ENCODE peak calls at places on chromosomes 7 and 10, in four cellular contexts. One of them, this sample, is unnamed.

GRCh38 chr10:86654411-86655172 is at the start of gene OPN4:
- DNase-seq in amniotic stem cell: no peak
- DNase-seq in H7: peak
- DNase-seq in T-helper 2 cell: no peak
- DNase-seq in this sample: peak

GRCh38 chr7:95396136-95397032 is at the start of gene PON3:
- DNase-seq in H7: peak
- DNase-seq in T-helper 2 cell: no peak
- DNase-seq in amniotic stem cell: no peak
- DNase-seq in this sample: peak

GRCh38 chr10:36888925-36889573 is 236.3 kb upstream of the ANKRD30A start:
- DNase-seq in T-helper 2 cell: no peak
- DNase-seq in H7: peak
- DNase-seq in amniotic stem cell: no peak
- DNase-seq in this sample: peak

GRCh38 chr10:36448760-36449681 is 676.4 kb upstream of the ANKRD30A start:
- DNase-seq in amniotic stem cell: no peak
- DNase-seq in H7: peak
- DNase-seq in T-helper 2 cell: no peak
- DNase-seq in this sample: peak

GRCh38 chr7:25664593-25664992 is 436.3 kb upstream of the NPVF start:
- DNase-seq in amniotic stem cell: no peak
- DNase-seq in H7: no peak
- DNase-seq in T-helper 2 cell: no peak
- DNase-seq in this sample: no peak

GRCh38 chr10:72066318-72067284 is 21.8 kb downstream of the SPOCK2 start:
- DNase-seq in H7: no peak
- DNase-seq in amniotic stem cell: no peak
- DNase-seq in T-helper 2 cell: no peak
- DNase-seq in this sample: no peak

GRCh38 chr7:88243345-88243909 is 23.6 kb upstream of the SRI start:
- DNase-seq in H7: peak
- DNase-seq in T-helper 2 cell: no peak
- DNase-seq in amniotic stem cell: no peak
- DNase-seq in this sample: peak

GRCh38 chr7:40551685-40552576 is 417.1 kb downstream of the SUGCT start:
- DNase-seq in T-helper 2 cell: no peak
- DNase-seq in H7: no peak
- DNase-seq in amniotic stem cell: no peak
- DNase-seq in this sample: no peak

GRCh38 chr10:29830526-29831512 is 196.0 kb upstream of the SVIL start:
- DNase-seq in T-helper 2 cell: no peak
- DNase-seq in H7: no peak
- DNase-seq in amniotic stem cell: no peak
- DNase-seq in this sample: no peak

GRCh38 chr7:35599642-35600041 is 95.3 kb downstream of the HERPUD2 start:
- DNase-seq in T-helper 2 cell: no peak
- DNase-seq in amniotic stem cell: no peak
- DNase-seq in H7: no peak
- DNase-seq in this sample: no peak

GRCh38 chr10:89373916-89374711 is 3.7 kb upstream of the IFIT1B start:
- DNase-seq in H7: no peak
- DNase-seq in T-helper 2 cell: no peak
- DNase-seq in amniotic stem cell: peak
- DNase-seq in this sample: no peak

GRCh38 chr7:33039905-33040292 is 22.7 kb downstream of the NT5C3A start:
- DNase-seq in amniotic stem cell: no peak
- DNase-seq in H7: no peak
- DNase-seq in T-helper 2 cell: no peak
- DNase-seq in this sample: no peak

GRCh38 chr7:35967366-35968139 is 166.7 kb downstream of the SEPTIN7 start:
- DNase-seq in amniotic stem cell: no peak
- DNase-seq in H7: no peak
- DNase-seq in T-helper 2 cell: no peak
- DNase-seq in this sample: no peak

GRCh38 chr10:23343591-23344225 is 889 bp downstream of the C10orf67 start:
- DNase-seq in H7: peak
- DNase-seq in T-helper 2 cell: peak
- DNase-seq in amniotic stem cell: no peak
- DNase-seq in this sample: peak

GRCh38 chr10:3476186-3476585 is 303.6 kb upstream of the PITRM1 start:
- DNase-seq in H7: no peak
- DNase-seq in T-helper 2 cell: no peak
- DNase-seq in amniotic stem cell: no peak
- DNase-seq in this sample: no peak

GRCh38 chr10:86411281-86411841 is 44.8 kb upstream of the GRID1 start:
- DNase-seq in amniotic stem cell: peak
- DNase-seq in H7: no peak
- DNase-seq in T-helper 2 cell: no peak
- DNase-seq in this sample: no peak

GRCh38 chr7:15628876-15629275 is 57.6 kb downstream of the MEOX2 start:
- DNase-seq in T-helper 2 cell: no peak
- DNase-seq in amniotic stem cell: no peak
- DNase-seq in H7: no peak
- DNase-seq in this sample: no peak

This sample was measured in endodermal cell.